ENCODE peak calls at places on chromosomes 12 and 14, in six cellular contexts. B is OCI-LY7, O is keratinocyte, T is AG04450, L is fibroblast of pulmonary artery, D is B cell. N is an unnamed sample.
A peak's percentile ranks its signal among the peaks of the same experiment; 100 is the strongest.

GRCh38 chr14:23284654-23285529 is 1.0 kb downstream of the HOMEZ start:
- DNase-seq in D (no peak), T (no peak), L (peak; percentile 21), O (no peak), B (peak; percentile 56), N (no peak)

GRCh38 chr12:101663298-101663697 is 34.1 kb upstream of the CHPT1 start:
- DNase-seq in T (no peak), D (no peak), B (no peak), O (no peak), L (no peak), N (no peak)

GRCh38 chr12:92502417-92503028 is 200.3 kb upstream of the PLEKHG7 start:
- DNase-seq in B (peak; percentile 69), L (peak; percentile 11), D (no peak), O (no peak), T (no peak), N (no peak)

GRCh38 chr12:104694161-104694560 is 237.4 kb downstream of the CHST11 start:
- DNase-seq in L (no peak), D (no peak), B (no peak), T (no peak), O (no peak), N (no peak)

GRCh38 chr12:90999518-90999917 is 5.3 kb downstream of the EPYC start:
- DNase-seq in L (no peak), O (no peak), T (no peak), B (no peak), D (no peak), N (no peak)

GRCh38 chr14:71698698-71699097 is 233.5 kb upstream of the RGS6 start:
- DNase-seq in B (no peak), O (no peak), L (peak; percentile 35), D (no peak), T (no peak), N (no peak)

GRCh38 chr12:128549621-128550020 is 274.1 kb downstream of the SLC15A4 start:
- DNase-seq in D (no peak), L (no peak), O (no peak), B (peak; percentile 71), T (no peak), N (no peak)

GRCh38 chr12:132481345-132481744 is 8.6 kb upstream of the FBRSL1 start:
- DNase-seq in T (no peak), D (no peak), B (no peak), L (no peak), O (no peak), N (no peak)

GRCh38 chr14:54749727-54750126 is 152.9 kb downstream of the GCH1 start:
- DNase-seq in O (no peak), L (no peak), D (no peak), T (no peak), B (no peak), N (peak; percentile 22)

GRCh38 chr12:121536929-121537813 is 43.7 kb downstream of the KDM2B start:
- DNase-seq in D (peak; percentile 88), B (peak; percentile 89), T (peak; percentile 11), O (no peak), L (peak; percentile 76), N (peak; percentile 77)

GRCh38 chr12:28164644-28165313 is 25.5 kb upstream of the CCDC91 start:
- DNase-seq in O (no peak), T (no peak), D (no peak), L (no peak), B (no peak), N (no peak)

GRCh38 chr12:126883737-126884136 is 1383.2 kb upstream of the TMEM132C start:
- DNase-seq in T (no peak), B (no peak), O (no peak), D (no peak), L (no peak), N (no peak)

GRCh38 chr14:77554207-77554606 is 55.6 kb upstream of the ISM2 start:
- DNase-seq in O (no peak), L (no peak), T (no peak), D (no peak), B (no peak), N (no peak)

GRCh38 chr12:71640316-71640715 is 23.3 kb downstream of the ZFC3H1 start:
- DNase-seq in B (no peak), T (no peak), D (no peak), L (no peak), O (no peak), N (no peak)

GRCh38 chr12:80183939-80184338 is 84.6 kb downstream of the OTOGL start:
- DNase-seq in L (no peak), O (peak; percentile 15), T (no peak), B (no peak), D (no peak), N (no peak)

GRCh38 chr12:24561882-24562760 is 386.8 kb downstream of the BCAT1 start:
- DNase-seq in D (peak; percentile 56), T (no peak), B (no peak), O (no peak), L (peak; percentile 57), N (peak; percentile 80)

GRCh38 chr12:19404232-19404880 is 34.9 kb upstream of the AEBP2 start:
- DNase-seq in T (no peak), O (no peak), D (no peak), L (no peak), B (no peak), N (no peak)

GRCh38 chr12:8145754-8146415 is 10.9 kb upstream of the ZNF705A start:
- DNase-seq in O (no peak), T (peak; percentile 37), B (no peak), D (no peak), L (peak; percentile 92), N (no peak)

GRCh38 chr14:74501135-74501614 is 7.6 kb downstream of the ISCA2 start:
- DNase-seq in T (peak; percentile 51), L (peak; percentile 86), B (peak; percentile 31), D (no peak), O (no peak), N (no peak)
- TF ChIP-seq CTCF in T (peak; percentile 95), L (peak; percentile 96), B (peak; percentile 67), D (no peak), O (peak; percentile 81), N (peak; percentile 80)

GRCh38 chr12:110071967-110072366 is 23.6 kb upstream of the C12orf76 start:
- DNase-seq in T (no peak), B (no peak), L (no peak), D (no peak), O (no peak), N (no peak)

GRCh38 chr12:110071504-110071903 is 23.2 kb upstream of the C12orf76 start:
- DNase-seq in T (no peak), O (no peak), D (no peak), L (no peak), B (no peak), N (no peak)

GRCh38 chr12:110065540-110065939 is 17.2 kb upstream of the C12orf76 start:
- DNase-seq in T (no peak), D (no peak), L (no peak), B (no peak), O (no peak), N (no peak)

GRCh38 chr12:110067531-110067930 is 19.2 kb upstream of the C12orf76 start:
- DNase-seq in O (no peak), L (no peak), B (no peak), T (no peak), D (no peak), N (no peak)

GRCh38 chr12:110068654-110069053 is 20.3 kb upstream of the C12orf76 start:
- DNase-seq in L (no peak), O (no peak), T (no peak), D (no peak), B (no peak), N (no peak)
- TF ChIP-seq CTCF in L (no peak), O (no peak), T (no peak), D (no peak), B (no peak), N (no peak)

DNA sequence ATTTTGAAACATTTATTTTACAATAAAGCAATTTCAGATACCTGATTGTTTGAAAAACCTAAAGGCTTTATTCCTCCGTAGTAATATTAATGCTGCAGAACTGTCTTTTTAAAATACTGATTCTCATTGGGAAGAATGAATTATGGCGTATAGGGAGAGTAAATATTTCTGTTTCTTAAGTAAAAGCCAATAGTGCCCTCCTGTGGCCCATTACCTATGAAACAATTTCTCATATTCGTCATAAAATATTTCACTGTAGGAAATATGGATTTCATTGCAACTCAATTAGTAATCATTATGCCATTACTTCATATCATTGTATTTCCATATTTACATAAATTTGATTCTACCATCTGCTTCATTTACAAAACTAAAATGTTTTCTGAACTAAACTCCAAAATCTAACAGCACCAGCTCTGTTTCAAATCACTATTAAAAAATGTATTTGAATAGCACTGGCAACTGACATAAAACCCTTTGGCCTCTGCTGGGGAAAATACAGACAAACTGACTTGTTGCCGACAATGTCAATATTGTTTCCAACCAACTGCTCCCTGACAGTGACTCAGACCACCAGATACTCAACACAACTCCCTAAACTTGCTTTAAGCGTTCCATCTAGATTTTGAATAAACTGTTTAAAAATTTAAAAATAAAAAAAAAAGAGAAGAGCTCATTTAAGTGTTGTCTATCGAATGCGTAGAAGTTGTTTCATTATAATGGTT is 290.3 kb downstream of the NAV3 start:
- DNase-seq in B (peak; percentile 54), T (no peak), L (peak; percentile 79), D (no peak), O (no peak), N (no peak)
- TF ChIP-seq CTCF in B (peak; percentile 82), T (peak; percentile 41), L (peak; percentile 43), D (no peak), O (no peak), N (peak; percentile 62)

GRCh38 chr12:25970916-25971674 is 12.6 kb downstream of the RASSF8 start:
- DNase-seq in L (no peak), T (no peak), O (no peak), D (no peak), B (no peak), N (no peak)
- TF ChIP-seq CTCF in L (peak; percentile 20), T (peak; percentile 38), O (peak; percentile 9), D (no peak), B (no peak), N (peak; percentile 51)

GRCh38 chr12:49367381-49368239 is at the start of gene SPATS2:
- DNase-seq in T (no peak), O (no peak), B (no peak), D (no peak), L (peak; percentile 49), N (no peak)

GRCh38 chr12:49368240-49368600 is 958 bp downstream of the SPATS2 start:
- DNase-seq in B (peak; percentile 25), O (no peak), D (no peak), L (no peak), T (no peak), N (no peak)

GRCh38 chr12:49366652-49367380 is 446 bp upstream of the SPATS2 start:
- DNase-seq in L (peak; percentile 96), O (peak; percentile 56), D (peak; percentile 86), T (peak; percentile 83), B (peak; percentile 95), N (peak; percentile 99)

GRCh38 chr12:49370539-49370938 is 3.3 kb downstream of the SPATS2 start:
- DNase-seq in T (no peak), B (no peak), O (no peak), L (no peak), D (no peak), N (peak; percentile 42)

DNA sequence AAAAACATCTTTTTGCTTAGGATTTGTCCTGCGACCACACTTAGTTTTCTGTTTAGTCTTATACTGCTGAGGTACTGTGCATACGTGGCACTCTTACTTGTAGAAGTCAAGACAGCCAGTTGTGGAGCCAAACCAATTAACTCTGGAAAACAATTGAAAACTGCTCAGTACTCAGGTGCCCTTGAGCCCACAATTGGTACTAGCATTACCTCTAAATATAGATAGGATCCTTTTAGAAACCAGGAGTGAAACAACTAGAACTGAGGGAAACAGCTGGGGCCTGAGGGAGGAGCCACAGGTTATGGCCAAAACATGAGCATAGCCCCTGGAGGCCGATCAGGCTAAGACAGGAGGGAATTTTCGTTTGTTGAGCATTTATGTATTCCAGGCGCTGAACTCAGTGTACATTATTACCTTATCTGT is 2.5 kb downstream of the SPATS2 start:
- DNase-seq in T (no peak), D (no peak), L (peak; percentile 69), B (peak; percentile 59), O (no peak), N (peak; percentile 49)
- TF ChIP-seq CTCF in T (peak; percentile 61), D (peak; percentile 47), L (peak; percentile 64), B (peak; percentile 69), O (peak; percentile 61), N (peak; percentile 68)